ENCODE peak calls at places on chromosomes 6 and 20, in ten cellular contexts. A is A549, O is DND-41, L is iPS-NIHi11, C is HFF-Myc, N is EH, F is hepatocyte, Q is amygdala, I is uterus, J is neuronal stem cell. R is an unnamed sample.
A peak's percentile ranks its signal among the peaks of the same experiment; 100 is the strongest.

GRCh38 chr20:21102691-21103311 is 3.4 kb downstream of the LINC00237 start:
- DNase-seq in J (no peak), C (no peak), Q (peak; percentile 68), N (peak; percentile 15), O (no peak), A (no peak), I (no peak), F (peak; percentile 38), L (peak; percentile 72), R (peak; percentile 58)

GRCh38 chr6:68651018-68651985 is 16.2 kb downstream of the ADGRB3 start:
- DNase-seq in I (no peak), N (no peak), L (no peak), J (no peak), Q (no peak), O (no peak), A (no peak), C (no peak), F (no peak), R (no peak)

GRCh38 chr6:45170309-45170708 is 157.8 kb upstream of the RUNX2 start:
- DNase-seq in J (no peak), N (no peak), C (no peak), O (no peak), F (no peak), Q (no peak), A (no peak), L (no peak), I (no peak), R (no peak)

GRCh38 chr6:151690303-151690702 is 117.2 kb upstream of the ESR1 start:
- DNase-seq in N (peak; percentile 11), A (no peak), O (no peak), Q (no peak), L (peak; percentile 26), F (no peak), J (no peak), I (no peak), C (no peak), R (no peak)

GRCh38 chr6:68976260-68976659 is 341.2 kb downstream of the ADGRB3 start:
- DNase-seq in I (no peak), N (no peak), Q (no peak), A (no peak), O (no peak), L (no peak), F (no peak), C (no peak), J (no peak), R (no peak)

GRCh38 chr6:118186676-118187567 is 279.9 kb downstream of the SLC35F1 start:
- DNase-seq in N (peak; percentile 1), L (no peak), Q (no peak), A (no peak), F (no peak), O (no peak), I (no peak), J (no peak), C (no peak), R (no peak)

GRCh38 chr6:16585805-16586204 is 175.5 kb downstream of the ATXN1 start:
- DNase-seq in F (no peak), C (no peak), A (no peak), O (no peak), N (no peak), Q (no peak), J (no peak), I (peak; percentile 30), L (no peak), R (no peak)

GRCh38 chr6:13765570-13765969 is 48.8 kb downstream of the MCUR1 start:
- DNase-seq in A (no peak), J (no peak), O (no peak), C (no peak), F (no peak), N (no peak), Q (no peak), I (no peak), L (no peak), R (no peak)

GRCh38 chr20:36506253-36506652 is 35.1 kb upstream of the MYL9 start:
- DNase-seq in I (no peak), A (peak; percentile 40), Q (no peak), J (no peak), L (no peak), F (no peak), C (no peak), N (no peak), O (no peak), R (peak; percentile 59)

GRCh38 chr20:48722002-48722731 is 105.6 kb downstream of the PREX1 start:
- DNase-seq in J (no peak), I (no peak), L (no peak), Q (peak; percentile 45), O (no peak), N (peak; percentile 74), F (no peak), C (no peak), A (no peak), R (no peak)

GRCh38 chr6:37058084-37058586 is 52.7 kb downstream of the FGD2 start:
- DNase-seq in J (no peak), N (peak; percentile 79), L (no peak), Q (no peak), F (no peak), O (no peak), C (no peak), I (no peak), A (peak; percentile 58), R (no peak)

GRCh38 chr20:16212790-16213189 is 360.5 kb downstream of the KIF16B start:
- DNase-seq in O (no peak), L (no peak), I (no peak), J (no peak), Q (no peak), C (no peak), A (no peak), F (no peak), N (no peak), R (no peak)

GRCh38 chr6:4889701-4890100 is 113.5 kb downstream of the CDYL start:
- DNase-seq in F (no peak), I (no peak), A (no peak), N (no peak), J (no peak), C (no peak), L (peak; percentile 23), Q (no peak), O (no peak), R (peak; percentile 79)

GRCh38 chr6:169725270-169726048 is 1.2 kb upstream of the PHF10 start:
- DNase-seq in L (peak; percentile 60), A (peak; percentile 78), C (no peak), I (peak; percentile 55), J (peak; percentile 78), Q (peak; percentile 32), F (peak; percentile 82), O (peak; percentile 16), N (peak; percentile 70), R (peak; percentile 43)

GRCh38 chr6:43808412-43808811 is 38.4 kb downstream of the VEGFA start:
- DNase-seq in I (no peak), O (no peak), A (no peak), Q (no peak), J (no peak), N (no peak), F (no peak), L (no peak), C (no peak), R (no peak)

GRCh38 chr20:10910535-10911239 is 236.9 kb upstream of the JAG1 start:
- DNase-seq in O (no peak), I (no peak), J (no peak), A (no peak), F (no peak), C (no peak), Q (no peak), L (no peak), N (no peak), R (no peak)

GRCh38 chr6:33912177-33912576 is 108.4 kb upstream of the MLN start:
- DNase-seq in A (no peak), Q (no peak), C (no peak), O (no peak), N (no peak), J (no peak), L (no peak), F (peak; percentile 29), I (peak; percentile 80), R (no peak)

GRCh38 chr6:127069659-127070279 is 48.7 kb upstream of the RSPO3 start:
- DNase-seq in F (peak; percentile 46), J (peak; percentile 15), N (peak; percentile 48), Q (no peak), C (peak; percentile 12), O (no peak), A (peak; percentile 47), L (peak; percentile 36), I (no peak), R (peak; percentile 29)

GRCh38 chr20:52446421-52447231 is 255.0 kb upstream of the ZFP64 start:
- DNase-seq in O (no peak), N (peak; percentile 17), L (no peak), Q (no peak), J (no peak), A (no peak), F (no peak), I (no peak), C (no peak), R (no peak)

GRCh38 chr20:48149887-48150286 is 364.6 kb upstream of the SULF2 start:
- DNase-seq in A (no peak), I (no peak), L (no peak), Q (no peak), F (no peak), N (no peak), C (no peak), O (no peak), J (no peak), R (no peak)

GRCh38 chr6:137475103-137475502 is 19.1 kb downstream of the OLIG3 start:
- DNase-seq in C (no peak), F (no peak), J (no peak), L (no peak), O (no peak), I (no peak), A (no peak), N (no peak), Q (no peak), R (no peak)

GRCh38 chr6:155628315-155628714 is 172.7 kb upstream of the NOX3 start:
- DNase-seq in Q (no peak), O (no peak), J (no peak), I (no peak), L (no peak), F (no peak), A (no peak), C (no peak), N (no peak), R (no peak)

GRCh38 chr20:1894951-1895673 is at the start of gene SIRPA:
- DNase-seq in Q (peak; percentile 82), O (peak; percentile 39), F (peak; percentile 82), N (peak; percentile 79), J (peak; percentile 45), C (no peak), A (peak; percentile 43), I (peak; percentile 77), L (peak; percentile 76), R (peak; percentile 77)

GRCh38 chr6:27297857-27298730 is 14.0 kb downstream of the POM121L2 start:
- DNase-seq in L (no peak), F (peak; percentile 27), I (no peak), N (peak; percentile 60), C (peak; percentile 53), A (peak; percentile 82), Q (no peak), O (no peak), J (no peak), R (no peak)

GRCh38 chr20:33944914-33945313 is 48.8 kb upstream of the RALY start:
- DNase-seq in A (no peak), F (no peak), Q (peak; percentile 4), N (no peak), J (no peak), I (no peak), O (no peak), L (peak; percentile 60), C (no peak), R (no peak)

GRCh38 chr6:107443066-107443903 is 16.1 kb downstream of the PDSS2 start:
- DNase-seq in C (no peak), O (no peak), I (no peak), Q (no peak), N (peak; percentile 71), F (no peak), A (no peak), L (no peak), J (no peak), R (no peak)

GRCh38 chr20:56778765-56779195 is 149.7 kb downstream of the TFAP2C start:
- DNase-seq in I (no peak), A (peak; percentile 67), O (peak; percentile 87), L (no peak), F (peak; percentile 41), N (peak; percentile 18), Q (no peak), J (no peak), C (peak; percentile 24), R (no peak)

GRCh38 chr6:13593720-13594119 is 19.3 kb downstream of the SIRT5 start:
- DNase-seq in L (no peak), N (peak; percentile 49), Q (no peak), J (no peak), O (no peak), I (no peak), C (no peak), A (no peak), F (no peak), R (no peak)

R was measured in D341Med.